ENCODE peak calls at places on chromosomes 11 and 22, in four cellular contexts. One of them, this sample, is unnamed.

GRCh38 chr11:62402226-62402625 is 16.6 kb upstream of the SCGB1A1 start:
- DNase-seq in IMR-90: no peak
- DNase-seq in SJSA1: no peak
- DNase-seq in lower leg skin: peak; percentile 95
- DNase-seq in this sample: peak; percentile 68

GRCh38 chr11:20110908-20111669 is 49.2 kb downstream of the DBX1 start:
- DNase-seq in IMR-90: peak; percentile 85
- DNase-seq in SJSA1: peak; percentile 41
- DNase-seq in lower leg skin: no peak
- DNase-seq in this sample: no peak

GRCh38 chr11:76424379-76424778 is 20.4 kb upstream of the EMSY start:
- DNase-seq in IMR-90: no peak
- DNase-seq in SJSA1: no peak
- DNase-seq in lower leg skin: no peak
- DNase-seq in this sample: no peak

GRCh38 chr22:37542959-37543358 is 17.3 kb upstream of the CDC42EP1 start:
- DNase-seq in IMR-90: no peak
- DNase-seq in SJSA1: no peak
- DNase-seq in lower leg skin: no peak
- DNase-seq in this sample: no peak

GRCh38 chr22:49789289-49790141 is 38.2 kb downstream of the BRD1 start:
- DNase-seq in IMR-90: peak; percentile 45
- DNase-seq in SJSA1: no peak
- DNase-seq in lower leg skin: no peak
- DNase-seq in this sample: peak; percentile 30

GRCh38 chr11:116276051-116277044 is 496.4 kb downstream of the BUD13 start:
- DNase-seq in IMR-90: peak; percentile 30
- DNase-seq in SJSA1: peak; percentile 43
- DNase-seq in lower leg skin: peak; percentile 91
- DNase-seq in this sample: peak; percentile 53

GRCh38 chr11:2206291-2206690 is 34.7 kb upstream of the TH start:
- DNase-seq in IMR-90: no peak
- DNase-seq in SJSA1: peak; percentile 41
- DNase-seq in lower leg skin: peak; percentile 65
- DNase-seq in this sample: no peak

GRCh38 chr11:72233056-72233772 is 8.6 kb downstream of the INPPL1 start:
- DNase-seq in IMR-90: no peak
- DNase-seq in SJSA1: no peak
- DNase-seq in lower leg skin: peak; percentile 72
- DNase-seq in this sample: no peak

GRCh38 chr11:35390737-35391682 is 28.3 kb downstream of the SLC1A2 start:
- DNase-seq in IMR-90: peak; percentile 89
- DNase-seq in SJSA1: no peak
- DNase-seq in lower leg skin: no peak
- DNase-seq in this sample: no peak

GRCh38 chr22:41808400-41808799 is 7.9 kb downstream of the CCDC134 start:
- DNase-seq in IMR-90: no peak
- DNase-seq in SJSA1: no peak
- DNase-seq in lower leg skin: no peak
- DNase-seq in this sample: no peak

GRCh38 chr11:66884443-66884842 is 27.6 kb downstream of the LRFN4 start:
- DNase-seq in IMR-90: no peak
- DNase-seq in SJSA1: no peak
- DNase-seq in lower leg skin: no peak
- DNase-seq in this sample: no peak